ENCODE peak calls at places on chromosomes 6 and 20, in four cellular contexts. K, A, H and S are unnamed samples.

GRCh38 chr20:45752747-45753146 is 30.6 kb downstream of the SPINT4 start:
- DNase-seq in K (peak; percentile 42), A (no peak), H (no peak), S (no peak)

GRCh38 chr20:31707994-31708744 is 14.5 kb downstream of the BCL2L1 start:
- DNase-seq in K (no peak), A (no peak), H (peak; percentile 64), S (no peak)

GRCh38 chr6:166901626-166902025 is 54.7 kb downstream of the RNASET2 start:
- DNase-seq in K (no peak), A (no peak), H (no peak), S (no peak)

GRCh38 chr6:114171473-114171872 is 171.3 kb downstream of the HS3ST5 start:
- DNase-seq in K (no peak), A (no peak), H (no peak), S (no peak)

GRCh38 chr20:44021900-44022299 is 107.2 kb downstream of the TOX2 start:
- DNase-seq in K (no peak), A (peak; percentile 27), H (no peak), S (no peak)

GRCh38 chr6:159152014-159152413 is 17.2 kb upstream of the FNDC1 start:
- DNase-seq in K (no peak), A (no peak), H (no peak), S (no peak)

GRCh38 chr6:131660195-131660594 is 23.1 kb downstream of the ENPP3 start:
- DNase-seq in K (no peak), A (no peak), H (no peak), S (no peak)

GRCh38 chr6:21279619-21280018 is 313.9 kb upstream of the SOX4 start:
- DNase-seq in K (no peak), A (no peak), H (no peak), S (no peak)

GRCh38 chr6:32087574-32088486 is 21.3 kb downstream of the TNXB start:
- DNase-seq in K (peak; percentile 81), A (peak; percentile 60), H (peak; percentile 76), S (peak; percentile 54)

GRCh38 chr6:34593741-34594140 is 37.6 kb upstream of the SPDEF start:
- DNase-seq in K (no peak), A (no peak), H (no peak), S (no peak)

GRCh38 chr6:129502261-129502660 is 207.7 kb downstream of the ARHGAP18 start:
- DNase-seq in K (no peak), A (no peak), H (no peak), S (no peak)

GRCh38 chr6:83155794-83156193 is 37.3 kb downstream of the PGM3 start:
- DNase-seq in K (no peak), A (no peak), H (no peak), S (no peak)

GRCh38 chr20:6583134-6583738 is 184.2 kb upstream of the BMP2 start:
- DNase-seq in K (no peak), A (no peak), H (peak; percentile 69), S (no peak)

GRCh38 chr6:170295519-170296422 is 4.9 kb upstream of the DLL1 start:
- DNase-seq in K (peak; percentile 49), A (peak; percentile 60), H (peak; percentile 60), S (no peak)

GRCh38 chr20:11018668-11019170 is 344.9 kb upstream of the JAG1 start:
- DNase-seq in K (no peak), A (no peak), H (no peak), S (no peak)

GRCh38 chr6:41494212-41495115 is 51.7 kb upstream of the FOXP4 start:
- DNase-seq in K (no peak), A (no peak), H (no peak), S (no peak)

GRCh38 chr6:158793432-158793831 is 25.7 kb downstream of the EZR start:
- DNase-seq in K (no peak), A (no peak), H (peak; percentile 64), S (no peak)

GRCh38 chr6:31016659-31017299 is 6.5 kb downstream of the MUC22 start:
- DNase-seq in K (no peak), A (no peak), H (no peak), S (no peak)

GRCh38 chr20:25483431-25484132 is 76.1 kb downstream of the GINS1 start:
- DNase-seq in K (no peak), A (no peak), H (no peak), S (no peak)

GRCh38 chr20:20897922-20898321 is 185.5 kb upstream of the RALGAPA2 start:
- DNase-seq in K (no peak), A (no peak), H (no peak), S (no peak)

GRCh38 chr6:22975079-22975478 is 405.7 kb downstream of the HDGFL1 start:
- DNase-seq in K (no peak), A (no peak), H (no peak), S (no peak)

GRCh38 chr6:16514249-16514648 is 247.0 kb downstream of the ATXN1 start:
- DNase-seq in K (no peak), A (no peak), H (peak; percentile 68), S (no peak)

GRCh38 chr6:115932481-115932880 is 128.2 kb downstream of the FRK start:
- DNase-seq in K (no peak), A (no peak), H (no peak), S (no peak)

GRCh38 chr6:83042671-83043070 is 23.0 kb downstream of the UBE3D start:
- DNase-seq in K (no peak), A (no peak), H (no peak), S (no peak)

GRCh38 chr20:5504061-5504739 is 187.4 kb upstream of the PROKR2 start:
- DNase-seq in K (peak; percentile 27), A (no peak), H (peak; percentile 26), S (no peak)

GRCh38 chr20:48765359-48765758 is 62.4 kb downstream of the PREX1 start:
- DNase-seq in K (no peak), A (no peak), H (no peak), S (no peak)

GRCh38 chr20:11544029-11544678 is 373.5 kb upstream of the BTBD3 start:
- DNase-seq in K (no peak), A (no peak), H (peak; percentile 73), S (no peak)

GRCh38 chr6:138787138-138787537 is 8.7 kb upstream of the ECT2L start:
- DNase-seq in K (no peak), A (no peak), H (no peak), S (no peak)

GRCh38 chr6:16338577-16339262 is 100.3 kb downstream of the GMPR start:
- DNase-seq in K (no peak), A (no peak), H (peak; percentile 27), S (no peak)

GRCh38 chr20:63051911-63052310 is 45.1 kb upstream of the BHLHE23 start:
- DNase-seq in K (no peak), A (no peak), H (no peak), S (no peak)